ENCODE peak calls at places on chromosomes 6 and 20, in five cellular contexts. One of them, this sample, is unnamed.

GRCh38 chr6:36969988-36970891 is 15.7 kb downstream of the PI16 start:
- DNase-seq in neural progenitor cell: no peak
- DNase-seq in tibial nerve: no peak
- DNase-seq in prostate gland: no peak
- DNase-seq in heart left ventricle: no peak
- DNase-seq in this sample: no peak

GRCh38 chr20:62339647-62340062 is 27.5 kb downstream of the LAMA5 start:
- DNase-seq in neural progenitor cell: no peak
- DNase-seq in tibial nerve: no peak
- DNase-seq in prostate gland: no peak
- DNase-seq in heart left ventricle: no peak
- DNase-seq in this sample: no peak

GRCh38 chr6:87722831-87723726 is 21.0 kb upstream of the AKIRIN2 start:
- DNase-seq in neural progenitor cell: peak; percentile 76
- DNase-seq in tibial nerve: no peak
- DNase-seq in prostate gland: peak; percentile 54
- DNase-seq in heart left ventricle: peak; percentile 80
- DNase-seq in this sample: peak; percentile 75

GRCh38 chr6:42038163-42038562 is 12.2 kb upstream of the TAF8 start:
- DNase-seq in neural progenitor cell: no peak
- DNase-seq in tibial nerve: no peak
- DNase-seq in prostate gland: no peak
- DNase-seq in heart left ventricle: no peak
- DNase-seq in this sample: no peak

GRCh38 chr20:18702736-18703135 is 110.8 kb upstream of the SCP2D1 start:
- DNase-seq in neural progenitor cell: no peak
- DNase-seq in tibial nerve: peak; percentile 22
- DNase-seq in prostate gland: no peak
- DNase-seq in heart left ventricle: no peak
- DNase-seq in this sample: no peak

GRCh38 chr20:63050406-63050805 is 43.6 kb upstream of the BHLHE23 start:
- DNase-seq in neural progenitor cell: no peak
- DNase-seq in tibial nerve: no peak
- DNase-seq in prostate gland: no peak
- DNase-seq in heart left ventricle: peak; percentile 5
- DNase-seq in this sample: no peak

GRCh38 chr6:2102316-2102883 is 143.0 kb downstream of the GMDS start:
- DNase-seq in neural progenitor cell: no peak
- DNase-seq in tibial nerve: no peak
- DNase-seq in prostate gland: no peak
- DNase-seq in heart left ventricle: no peak
- DNase-seq in this sample: no peak

GRCh38 chr20:39849664-39850063 is 839.4 kb downstream of the MAFB start:
- DNase-seq in neural progenitor cell: no peak
- DNase-seq in tibial nerve: peak; percentile 57
- DNase-seq in prostate gland: peak; percentile 68
- DNase-seq in heart left ventricle: peak; percentile 93
- DNase-seq in this sample: no peak

GRCh38 chr6:73073238-73073637 is 152.1 kb downstream of the KHDC1L start:
- DNase-seq in neural progenitor cell: no peak
- DNase-seq in tibial nerve: no peak
- DNase-seq in prostate gland: no peak
- DNase-seq in heart left ventricle: no peak
- DNase-seq in this sample: no peak

GRCh38 chr6:21707527-21707926 is 114.0 kb downstream of the SOX4 start:
- DNase-seq in neural progenitor cell: no peak
- DNase-seq in tibial nerve: no peak
- DNase-seq in prostate gland: no peak
- DNase-seq in heart left ventricle: no peak
- DNase-seq in this sample: no peak

GRCh38 chr6:167831281-167831680 is 4.6 kb downstream of the AFDN start:
- DNase-seq in neural progenitor cell: no peak
- DNase-seq in tibial nerve: no peak
- DNase-seq in prostate gland: no peak
- DNase-seq in heart left ventricle: no peak
- DNase-seq in this sample: no peak

GRCh38 chr6:69937402-69938131 is 71.2 kb downstream of the COL19A1 start:
- DNase-seq in neural progenitor cell: no peak
- DNase-seq in tibial nerve: no peak
- DNase-seq in prostate gland: no peak
- DNase-seq in heart left ventricle: no peak
- DNase-seq in this sample: no peak

GRCh38 chr20:298755-299391 is 1.5 kb downstream of the ZCCHC3 start:
- DNase-seq in neural progenitor cell: no peak
- DNase-seq in tibial nerve: no peak
- DNase-seq in prostate gland: no peak
- DNase-seq in heart left ventricle: no peak
- DNase-seq in this sample: no peak

GRCh38 chr6:8530775-8531435 is 95.6 kb upstream of the SLC35B3 start:
- DNase-seq in neural progenitor cell: peak; percentile 28
- DNase-seq in tibial nerve: no peak
- DNase-seq in prostate gland: no peak
- DNase-seq in heart left ventricle: no peak
- DNase-seq in this sample: no peak

GRCh38 chr6:129485746-129486145 is 224.2 kb downstream of the ARHGAP18 start:
- DNase-seq in neural progenitor cell: no peak
- DNase-seq in tibial nerve: no peak
- DNase-seq in prostate gland: no peak
- DNase-seq in heart left ventricle: no peak
- DNase-seq in this sample: no peak

GRCh38 chr6:154488802-154489437 is 21.6 kb downstream of the CNKSR3 start:
- DNase-seq in neural progenitor cell: no peak
- DNase-seq in tibial nerve: no peak
- DNase-seq in prostate gland: no peak
- DNase-seq in heart left ventricle: no peak
- DNase-seq in this sample: no peak

GRCh38 chr6:44022296-44022661 is 105.0 kb downstream of the MRPL14 start:
- DNase-seq in neural progenitor cell: no peak
- DNase-seq in tibial nerve: no peak
- DNase-seq in prostate gland: no peak
- DNase-seq in heart left ventricle: no peak
- DNase-seq in this sample: no peak

GRCh38 chr6:19719691-19720127 is 117.5 kb upstream of the ID4 start:
- DNase-seq in neural progenitor cell: peak; percentile 87
- DNase-seq in tibial nerve: no peak
- DNase-seq in prostate gland: no peak
- DNase-seq in heart left ventricle: no peak
- DNase-seq in this sample: no peak

GRCh38 chr20:4508773-4509172 is 212.9 kb upstream of the PRND start:
- DNase-seq in neural progenitor cell: no peak
- DNase-seq in tibial nerve: no peak
- DNase-seq in prostate gland: no peak
- DNase-seq in heart left ventricle: no peak
- DNase-seq in this sample: no peak

GRCh38 chr20:31560900-31561598 is 44.0 kb upstream of the ID1 start:
- DNase-seq in neural progenitor cell: no peak
- DNase-seq in tibial nerve: no peak
- DNase-seq in prostate gland: no peak
- DNase-seq in heart left ventricle: no peak
- DNase-seq in this sample: no peak

GRCh38 chr20:1322511-1323245 is 6.3 kb downstream of the SDCBP2 start:
- DNase-seq in neural progenitor cell: no peak
- DNase-seq in tibial nerve: no peak
- DNase-seq in prostate gland: no peak
- DNase-seq in heart left ventricle: peak; percentile 68
- DNase-seq in this sample: peak; percentile 67

GRCh38 chr20:46704714-46705377 is 4.6 kb upstream of the SLC2A10 start:
- DNase-seq in neural progenitor cell: no peak
- DNase-seq in tibial nerve: no peak
- DNase-seq in prostate gland: no peak
- DNase-seq in heart left ventricle: no peak
- DNase-seq in this sample: no peak

GRCh38 chr20:54680872-54681297 is 205.5 kb downstream of the DOK5 start:
- DNase-seq in neural progenitor cell: peak; percentile 75
- DNase-seq in tibial nerve: no peak
- DNase-seq in prostate gland: no peak
- DNase-seq in heart left ventricle: no peak
- DNase-seq in this sample: no peak

GRCh38 chr6:83038246-83038645 is 27.4 kb downstream of the UBE3D start:
- DNase-seq in neural progenitor cell: no peak
- DNase-seq in tibial nerve: no peak
- DNase-seq in prostate gland: no peak
- DNase-seq in heart left ventricle: no peak
- DNase-seq in this sample: no peak

GRCh38 chr6:13194852-13195251 is 133.5 kb downstream of the TBC1D7 start:
- DNase-seq in neural progenitor cell: peak; percentile 37
- DNase-seq in tibial nerve: no peak
- DNase-seq in prostate gland: peak; percentile 13
- DNase-seq in heart left ventricle: no peak
- DNase-seq in this sample: no peak

GRCh38 chr20:44180814-44181213 is 6.2 kb downstream of the JPH2 start:
- DNase-seq in neural progenitor cell: peak; percentile 61
- DNase-seq in tibial nerve: no peak
- DNase-seq in prostate gland: no peak
- DNase-seq in heart left ventricle: peak; percentile 87
- DNase-seq in this sample: peak; percentile 84

GRCh38 chr6:150199241-150199640 is 56.4 kb downstream of the PPP1R14C start:
- DNase-seq in neural progenitor cell: no peak
- DNase-seq in tibial nerve: no peak
- DNase-seq in prostate gland: no peak
- DNase-seq in heart left ventricle: no peak
- DNase-seq in this sample: peak; percentile 26

GRCh38 chr20:50224553-50225255 is 34.1 kb downstream of the CEBPB start:
- DNase-seq in neural progenitor cell: no peak
- DNase-seq in tibial nerve: peak; percentile 68
- DNase-seq in prostate gland: no peak
- DNase-seq in heart left ventricle: peak; percentile 80
- DNase-seq in this sample: peak; percentile 92
- TF ChIP-seq CTCF in neural progenitor cell: no peak
- TF ChIP-seq CTCF in tibial nerve: peak; percentile 20
- TF ChIP-seq CTCF in prostate gland: no peak
- TF ChIP-seq CTCF in heart left ventricle: peak; percentile 36
- TF ChIP-seq CTCF in this sample: no peak

DNA sequence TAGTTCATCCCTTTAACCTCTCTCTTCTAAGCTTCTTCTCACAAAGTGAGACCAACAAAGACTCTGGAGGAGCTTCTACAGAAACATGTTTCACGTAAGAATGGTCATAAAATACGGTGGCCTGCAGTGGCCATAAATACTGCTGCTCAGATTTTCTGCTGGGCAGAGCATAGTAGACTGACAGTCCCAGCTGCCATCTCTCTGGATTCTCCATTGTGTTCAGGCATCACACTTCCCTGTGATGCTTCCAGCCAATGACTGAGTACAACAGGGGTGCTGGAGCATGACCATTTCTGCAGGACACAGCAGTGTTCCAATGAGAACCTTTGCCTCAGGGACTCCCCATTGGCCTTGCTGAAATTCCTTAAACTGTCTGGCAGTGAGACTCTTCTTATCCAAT is 392.6 kb downstream of the MMUT start:
- DNase-seq in neural progenitor cell: no peak
- DNase-seq in tibial nerve: no peak
- DNase-seq in prostate gland: no peak
- DNase-seq in heart left ventricle: no peak
- DNase-seq in this sample: no peak
- H3K4me3 ChIP-seq in neural progenitor cell: no peak overlapping the region
- H3K4me3 ChIP-seq in tibial nerve: no peak overlapping the region
- H3K4me3 ChIP-seq in prostate gland: no peak overlapping the region
- H3K4me3 ChIP-seq in heart left ventricle: no peak overlapping the region
- H3K4me3 ChIP-seq in this sample: no peak overlapping the region

GRCh38 chr6:136365781-136366354 is 76.2 kb upstream of the BCLAF1 start:
- DNase-seq in neural progenitor cell: no peak
- DNase-seq in tibial nerve: peak; percentile 25
- DNase-seq in prostate gland: peak; percentile 66
- DNase-seq in heart left ventricle: peak; percentile 62
- DNase-seq in this sample: no peak

GRCh38 chr6:136362421-136363090 is 72.9 kb upstream of the BCLAF1 start:
- DNase-seq in neural progenitor cell: no peak
- DNase-seq in tibial nerve: no peak
- DNase-seq in prostate gland: no peak
- DNase-seq in heart left ventricle: no peak
- DNase-seq in this sample: no peak

GRCh38 chr6:136360783-136361182 is 71.1 kb upstream of the BCLAF1 start:
- DNase-seq in neural progenitor cell: no peak
- DNase-seq in tibial nerve: no peak
- DNase-seq in prostate gland: no peak
- DNase-seq in heart left ventricle: no peak
- DNase-seq in this sample: no peak
- H3K27ac ChIP-seq in neural progenitor cell: no peak overlapping the region
- H3K27ac ChIP-seq in tibial nerve: no peak overlapping the region
- H3K27ac ChIP-seq in prostate gland: no peak overlapping the region
- H3K27ac ChIP-seq in heart left ventricle: no peak overlapping the region
- H3K27ac ChIP-seq in this sample: no peak overlapping the region

GRCh38 chr6:158208226-158208807 is 40.2 kb downstream of the GTF2H5 start:
- DNase-seq in neural progenitor cell: no peak
- DNase-seq in tibial nerve: no peak
- DNase-seq in prostate gland: no peak
- DNase-seq in heart left ventricle: no peak
- DNase-seq in this sample: no peak

GRCh38 chr6:158204616-158205015 is 36.5 kb downstream of the GTF2H5 start:
- DNase-seq in neural progenitor cell: no peak
- DNase-seq in tibial nerve: no peak
- DNase-seq in prostate gland: no peak
- DNase-seq in heart left ventricle: no peak
- DNase-seq in this sample: no peak

GRCh38 chr6:158207452-158207788 is 39.3 kb downstream of the GTF2H5 start:
- DNase-seq in neural progenitor cell: no peak
- DNase-seq in tibial nerve: no peak
- DNase-seq in prostate gland: no peak
- DNase-seq in heart left ventricle: no peak
- DNase-seq in this sample: no peak

GRCh38 chr6:158206740-158207451 is 38.7 kb downstream of the GTF2H5 start:
- DNase-seq in neural progenitor cell: no peak
- DNase-seq in tibial nerve: no peak
- DNase-seq in prostate gland: no peak
- DNase-seq in heart left ventricle: no peak
- DNase-seq in this sample: no peak

GRCh38 chr6:158205220-158205944 is 37.2 kb downstream of the GTF2H5 start:
- DNase-seq in neural progenitor cell: peak; percentile 66
- DNase-seq in tibial nerve: no peak
- DNase-seq in prostate gland: no peak
- DNase-seq in heart left ventricle: no peak
- DNase-seq in this sample: no peak
- TF ChIP-seq CTCF in neural progenitor cell: peak; percentile 91
- TF ChIP-seq CTCF in tibial nerve: no peak
- TF ChIP-seq CTCF in prostate gland: no peak
- TF ChIP-seq CTCF in heart left ventricle: peak; percentile 15
- TF ChIP-seq CTCF in this sample: no peak

This sample was measured in coronary artery.